ENCODE peak calls at places on chromosome X, in nine cellular contexts. A is fibroblast of pulmonary artery; C is NCI-H748 treated with DMSO at 0.1 percent for 48 hours; W is activated CD4-positive, alpha-beta T cell treated with anti-CD3 and anti-CD28 coated beads, Interleukin-2, amount 10 ng/mL, durations not matched to agents 7 days and 5 days; G is vagina; U is aorta; F is T-helper 2 cell; T is A673; Q is activated naive CD4-positive, alpha-beta T cell. X is an unnamed sample.

GRCh38 chrX:151370906-151371305 is 26.1 kb upstream of the VMA21 start:
- DNase-seq in A (peak; percentile 2), C (no peak), W (no peak), G (no peak), U (no peak), F (no peak), T (no peak), Q (no peak), X (no peak)

GRCh38 chrX:112851161-112851779 is 10.6 kb upstream of the AMOT start:
- DNase-seq in A (no peak), C (no peak), W (no peak), G (no peak), U (no peak), F (no peak), T (no peak), Q (no peak), X (no peak)

GRCh38 chrX:65596270-65596669 is 61.7 kb upstream of the LAS1L start:
- DNase-seq in A (peak; percentile 50), C (no peak), W (peak; percentile 62), G (no peak), U (no peak), F (no peak), T (peak; percentile 63), Q (peak; percentile 4), X (no peak)

GRCh38 chrX:44314259-44314734 is 29.2 kb downstream of the EFHC2 start:
- DNase-seq in A (peak; percentile 76), C (no peak), W (no peak), G (no peak), U (no peak), F (no peak), T (no peak), Q (no peak), X (no peak)

GRCh38 chrX:129525162-129525561 is 1.9 kb upstream of the SMARCA1 start:
- DNase-seq in A (no peak), C (no peak), W (no peak), G (no peak), U (no peak), F (no peak), T (no peak), Q (no peak), X (no peak)

GRCh38 chrX:39249999-39250398 is 448.7 kb downstream of the MID1IP1 start:
- DNase-seq in A (no peak), C (no peak), W (no peak), G (no peak), U (no peak), F (no peak), T (no peak), Q (no peak), X (no peak)

GRCh38 chrX:48617542-48618340 is 20.4 kb downstream of the WDR13 start:
- DNase-seq in A (peak; percentile 13), C (no peak), W (no peak), G (no peak), U (no peak), F (no peak), T (peak; percentile 24), Q (no peak), X (no peak)

GRCh38 chrX:72169008-72169728 is 12.4 kb upstream of the PIN4 start:
- DNase-seq in A (no peak), C (no peak), W (peak; percentile 60), G (no peak), U (no peak), F (no peak), T (no peak), Q (no peak), X (no peak)

GRCh38 chrX:150269613-150270254 is 93.4 kb upstream of the MAMLD1 start:
- DNase-seq in A (peak; percentile 7), C (no peak), W (no peak), G (peak; percentile 60), U (no peak), F (no peak), T (no peak), Q (no peak), X (no peak)

GRCh38 chrX:46796574-46797191 is 37.8 kb upstream of the SLC9A7 start:
- DNase-seq in A (peak; percentile 76), C (peak; percentile 9), W (peak; percentile 72), G (no peak), U (peak; percentile 82), F (peak; percentile 24), T (peak; percentile 82), Q (peak; percentile 56), X (peak; percentile 4)

GRCh38 chrX:122363112-122363511 is 821.0 kb upstream of the GRIA3 start:
- DNase-seq in A (no peak), C (no peak), W (no peak), G (no peak), U (no peak), F (no peak), T (no peak), Q (no peak), X (no peak)

X was measured in esophagus squamous epithelium.